ENCODE peak calls at places on chromosomes 4 and X, in four cellular contexts. R is amniotic stem cell, Y is GM19239, A is OCI-LY7. T is an unnamed sample.

GRCh38 chr4:118974758-118975157 is 86.1 kb downstream of the SYNPO2 start:
- DNase-seq in R (no peak), A (no peak), Y (no peak), T (no peak)

GRCh38 chrX:74557378-74557777 is 57.0 kb downstream of the RLIM start:
- DNase-seq in R (no peak), Y (no peak), A (no peak), T (no peak)

GRCh38 chr4:76012388-76012801 is 5.1 kb upstream of the CXCL9 start:
- DNase-seq in R (no peak), Y (no peak), A (no peak), T (no peak)

GRCh38 chr4:13481569-13481968 is 2.6 kb downstream of the RAB28 start:
- DNase-seq in R (peak), A (no peak), Y (no peak), T (no peak)

GRCh38 chr4:182716207-182716606 is 201.0 kb downstream of the DCTD start:
- DNase-seq in R (no peak), A (no peak), Y (no peak), T (no peak)

GRCh38 chr4:138789796-138790195 is 225.8 kb upstream of the NOCT start:
- DNase-seq in Y (no peak), A (no peak), R (no peak), T (no peak)

GRCh38 chr4:125116431-125116830 is 198.3 kb upstream of the FAT4 start:
- DNase-seq in Y (no peak), A (no peak), R (no peak), T (no peak)

GRCh38 chrX:51336584-51336983 is 4.0 kb downstream of the NUDT10 start:
- DNase-seq in A (peak), R (peak), Y (peak), T (no peak)

GRCh38 chr4:31107362-31107761 is 387.2 kb downstream of the PCDH7 start:
- DNase-seq in R (no peak), A (no peak), Y (no peak), T (no peak)

GRCh38 chr4:99763635-99764101 is 53.0 kb upstream of the DAPP1 start:
- DNase-seq in Y (no peak), A (no peak), R (peak), T (no peak)

GRCh38 chr4:185535818-185536729 is 767 bp upstream of the PDLIM3 start:
- DNase-seq in A (no peak), Y (no peak), R (no peak), T (no peak)

GRCh38 chr4:153273736-153274135 is 69.5 kb downstream of the TRIM2 start:
- DNase-seq in A (no peak), R (no peak), Y (no peak), T (no peak)

GRCh38 chrX:1754077-1754476 is 139.2 kb downstream of the ASMT start:
- DNase-seq in R (peak), Y (no peak), A (no peak), T (no peak)

GRCh38 chrX:15834051-15834450 is 20.6 kb downstream of the AP1S2 start:
- DNase-seq in A (no peak), Y (no peak), R (no peak), T (no peak)

GRCh38 chr4:153039542-153040185 is 103.5 kb downstream of the FHDC1 start:
- DNase-seq in A (no peak), Y (no peak), R (no peak), T (no peak)

GRCh38 chr4:153409412-153409811 is 56.7 kb upstream of the TMEM131L start:
- DNase-seq in R (no peak), Y (no peak), A (no peak), T (no peak)

GRCh38 chrX:68599256-68600152 is 48.0 kb upstream of the STARD8 start:
- DNase-seq in R (no peak), Y (no peak), A (peak), T (no peak)

GRCh38 chrX:102154900-102155805 is 624 bp downstream of the BEX5 start:
- DNase-seq in Y (no peak), R (no peak), A (no peak), T (no peak)

GRCh38 chrX:111338095-111338698 is 67.9 kb upstream of the CAPN6 start:
- DNase-seq in Y (no peak), A (no peak), R (no peak), T (no peak)

GRCh38 chr4:122636697-122637096 is 15.8 kb upstream of the IL21 start:
- DNase-seq in A (no peak), Y (no peak), R (no peak), T (no peak)

GRCh38 chr4:128521156-128521555 is 233.5 kb upstream of the PGRMC2 start:
- DNase-seq in Y (no peak), A (no peak), R (no peak), T (no peak)

GRCh38 chr4:117467404-117467803 is 382.0 kb upstream of the TRAM1L1 start:
- DNase-seq in A (no peak), Y (no peak), R (no peak), T (no peak)

GRCh38 chr4:33160126-33160525 is 2440.0 kb downstream of the PCDH7 start:
- DNase-seq in A (peak), R (peak), Y (no peak), T (no peak)

GRCh38 chr4:19983072-19983471 is 268.6 kb upstream of the SLIT2 start:
- DNase-seq in Y (no peak), R (peak), A (no peak), T (no peak)

GRCh38 chrX:68731254-68731653 is 83.8 kb downstream of the STARD8 start:
- DNase-seq in Y (no peak), R (no peak), A (no peak), T (no peak)

GRCh38 chr4:164807611-164808010 is 53.7 kb downstream of the SMIM31 start:
- DNase-seq in Y (no peak), A (no peak), R (no peak), T (no peak)

GRCh38 chrX:96433409-96434122 is 251.1 kb upstream of the DIAPH2 start:
- DNase-seq in Y (no peak), A (no peak), R (no peak), T (no peak)

GRCh38 chr4:28654618-28655017 is 1794.0 kb downstream of the STIM2 start:
- DNase-seq in R (no peak), Y (no peak), A (no peak), T (no peak)

GRCh38 chrX:267771-268261 is 13.4 kb upstream of the PLCXD1 start:
- DNase-seq in R (no peak), Y (no peak), A (no peak), T (no peak)

GRCh38 chr4:127623755-127624087 is 9.0 kb upstream of the INTU start:
- DNase-seq in R (no peak), Y (no peak), A (no peak), T (no peak)

GRCh38 chr4:36209941-36210663 is 34.2 kb downstream of the ARAP2 start:
- DNase-seq in R (no peak), A (no peak), Y (no peak), T (no peak)

GRCh38 chr4:37908488-37909343 is 17.8 kb downstream of the TBC1D1 start:
- DNase-seq in Y (no peak), R (no peak), A (no peak), T (no peak)

GRCh38 chr4:77449162-77449561 is 156.5 kb upstream of the CXCL13 start:
- DNase-seq in A (no peak), Y (no peak), R (no peak), T (no peak)

GRCh38 chr4:68907788-68908700 is 43.6 kb downstream of the UGT2A3 start:
- DNase-seq in Y (no peak), R (no peak), A (no peak), T (no peak)

GRCh38 chrX:40169193-40170086 is 71.7 kb upstream of the BCOR start:
- DNase-seq in R (peak), Y (no peak), A (peak), T (no peak)

GRCh38 chrX:123481908-123482873 is 250.7 kb downstream of the THOC2 start:
- DNase-seq in Y (no peak), A (no peak), R (no peak), T (no peak)

GRCh38 chr4:173138636-173139035 is 30.0 kb upstream of the GALNT7 start:
- DNase-seq in A (no peak), R (no peak), Y (no peak), T (no peak)

GRCh38 chr4:52869196-52869595 is 7.1 kb downstream of the RASL11B start:
- DNase-seq in Y (no peak), A (no peak), R (no peak), T (no peak)

GRCh38 chr4:94507708-94508107 is 56.0 kb downstream of the PDLIM5 start:
- DNase-seq in A (no peak), R (peak), Y (no peak), T (no peak)